ENCODE peak calls at places on chromosomes 4 and X, in nine cellular contexts. G is suprapubic skin, X is K562, D is ovary, T is A549, H is upper lobe of left lung, L is transverse colon, B is GM12878, I is sigmoid colon. K is an unnamed sample.
A peak's percentile ranks its signal among the peaks of the same experiment; 100 is the strongest.

GRCh38 chr4:98318521-98318920 is 57.3 kb downstream of the RAP1GDS1 start:
- DNase-seq in G (no peak), X (no peak), D (no peak), T (no peak), H (no peak), L (no peak), B (no peak), I (no peak), K (no peak)

GRCh38 chr4:141797966-141798365 is 161.6 kb downstream of the IL15 start:
- DNase-seq in G (no peak), X (no peak), D (no peak), T (no peak), H (no peak), L (no peak), B (no peak), I (no peak), K (no peak)

GRCh38 chrX:70508296-70508911 is 63.8 kb downstream of the DLG3 start:
- DNase-seq in G (no peak), X (no peak), D (no peak), T (no peak), H (no peak), L (no peak), B (no peak), I (no peak), K (no peak)

GRCh38 chr4:144831971-144832370 is 186.0 kb downstream of the HHIP start:
- DNase-seq in G (no peak), X (no peak), D (no peak), T (no peak), H (no peak), L (no peak), B (no peak), I (no peak), K (no peak)

GRCh38 chr4:98518555-98519267 is 139.7 kb downstream of the TSPAN5 start:
- DNase-seq in G (no peak), X (no peak), D (no peak), T (no peak), H (no peak), L (no peak), B (peak; percentile 19), I (no peak), K (no peak)

GRCh38 chrX:36434521-36434920 is 515.0 kb downstream of the CFAP47 start:
- DNase-seq in G (no peak), X (no peak), D (no peak), T (no peak), H (no peak), L (no peak), B (no peak), I (no peak), K (no peak)

GRCh38 chr4:71602271-71602890 is 181.5 kb downstream of the GC start:
- DNase-seq in G (no peak), X (no peak), D (no peak), T (no peak), H (no peak), L (no peak), B (no peak), I (no peak), K (no peak)

GRCh38 chrX:148268646-148269045 is 231.8 kb upstream of the AFF2 start:
- DNase-seq in G (no peak), X (no peak), D (no peak), T (no peak), H (no peak), L (no peak), B (no peak), I (no peak), K (no peak)

GRCh38 chr4:134544303-134544761 is 342.7 kb upstream of the PABPC4L start:
- DNase-seq in G (no peak), X (no peak), D (no peak), T (peak; percentile 1), H (no peak), L (peak; percentile 11), B (no peak), I (peak; percentile 74), K (no peak)

GRCh38 chr4:112245383-112245782 is 13.8 kb downstream of the AP1AR start:
- DNase-seq in G (no peak), X (no peak), D (no peak), T (no peak), H (no peak), L (no peak), B (no peak), I (no peak), K (no peak)

GRCh38 chrX:9997524-9997923 is 30.4 kb downstream of the CLDN34 start:
- DNase-seq in G (no peak), X (no peak), D (no peak), T (no peak), H (no peak), L (no peak), B (peak; percentile 44), I (no peak), K (no peak)

GRCh38 chrX:21985332-21985777 is 44.8 kb downstream of the SMS start:
- DNase-seq in G (peak; percentile 68), X (peak; percentile 75), D (peak; percentile 69), T (peak; percentile 76), H (no peak), L (peak; percentile 76), B (peak; percentile 67), I (peak; percentile 74), K (peak; percentile 76)

GRCh38 chr4:8393593-8394038 is 46.9 kb downstream of the ACOX3 start:
- DNase-seq in G (no peak), X (no peak), D (peak; percentile 84), T (peak; percentile 56), H (no peak), L (peak; percentile 53), B (no peak), I (peak; percentile 91), K (peak; percentile 42)

GRCh38 chr4:145736241-145736831 is 56.4 kb downstream of the C4orf51 start:
- DNase-seq in G (no peak), X (no peak), D (peak; percentile 30), T (peak; percentile 22), H (peak; percentile 28), L (peak; percentile 21), B (no peak), I (peak; percentile 87), K (peak; percentile 45)

GRCh38 chr4:17550549-17550948 is 26.4 kb upstream of the LAP3 start:
- DNase-seq in G (no peak), X (no peak), D (no peak), T (no peak), H (no peak), L (no peak), B (no peak), I (no peak), K (no peak)

GRCh38 chr4:39637572-39638357 is 900 bp downstream of the SMIM14 start:
- DNase-seq in G (no peak), X (peak; percentile 22), D (peak; percentile 63), T (peak; percentile 48), H (peak; percentile 64), L (peak; percentile 65), B (no peak), I (peak; percentile 83), K (peak; percentile 48)

GRCh38 chr4:97239699-97239997 is 903.6 kb downstream of the STPG2 start:
- DNase-seq in G (no peak), X (no peak), D (no peak), T (no peak), H (no peak), L (no peak), B (no peak), I (no peak), K (no peak)

GRCh38 chrX:8783100-8784098 is 17.8 kb downstream of the FAM9A start:
- DNase-seq in G (no peak), X (peak; percentile 24), D (no peak), T (peak; percentile 55), H (peak; percentile 53), L (no peak), B (no peak), I (no peak), K (no peak)

GRCh38 chrX:15947648-15948317 is 93.2 kb upstream of the AP1S2 start:
- DNase-seq in G (no peak), X (peak; percentile 6), D (no peak), T (peak; percentile 11), H (no peak), L (no peak), B (no peak), I (no peak), K (no peak)

GRCh38 chrX:11129546-11129945 is 18.4 kb downstream of the HCCS start:
- DNase-seq in G (no peak), X (no peak), D (no peak), T (no peak), H (no peak), L (no peak), B (no peak), I (no peak), K (no peak)

GRCh38 chr4:40916218-40916555 is 166.4 kb downstream of the NSUN7 start:
- DNase-seq in G (peak; percentile 68), X (no peak), D (no peak), T (no peak), H (no peak), L (no peak), B (no peak), I (no peak), K (no peak)

GRCh38 chrX:101411984-101412383 is 4.0 kb downstream of the HNRNPH2 start:
- DNase-seq in G (no peak), X (no peak), D (no peak), T (no peak), H (no peak), L (no peak), B (no peak), I (no peak), K (no peak)

GRCh38 chrX:152958047-152958446 is 35.9 kb downstream of the PNMA5 start:
- DNase-seq in G (no peak), X (no peak), D (no peak), T (no peak), H (no peak), L (no peak), B (no peak), I (no peak), K (no peak)
- TF ChIP-seq EP300 in G (no peak), X (no peak), D (no peak), T (no peak), H (no peak), L (no peak), B (no peak), I (no peak), K (no peak)

GRCh38 chrX:7263330-7263729 is 115.4 kb upstream of the PUDP start:
- DNase-seq in G (no peak), X (no peak), D (no peak), T (no peak), H (no peak), L (no peak), B (no peak), I (no peak), K (no peak)
- H3K4me1 ChIP-seq in G (no peaks in the 10 kb centered on the region), X (no peaks in the 10 kb centered on the region), D (no peaks in the 10 kb centered on the region), T (no peaks in the 10 kb centered on the region), H (no peaks in the 10 kb centered on the region), L (no peaks in the 10 kb centered on the region), B (peaks cover 18% of the 10 kb centered on the region), I (no peaks in the 10 kb centered on the region), K (no peaks in the 10 kb centered on the region)

GRCh38 chr4:84681488-84682274 is 98.8 kb downstream of the CDS1 start:
- DNase-seq in G (no peak), X (no peak), D (no peak), T (no peak), H (no peak), L (peak; percentile 37), B (no peak), I (no peak), K (no peak)
- TF ChIP-seq CTCF in G (no peak), X (no peak), D (no peak), T (no peak), H (no peak), L (no peak), B (no peak), I (no peak), K (no peak)

GRCh38 chr4:69523385-69524132 is 27.9 kb upstream of the UGT2B4 start:
- DNase-seq in G (no peak), X (no peak), D (no peak), T (no peak), H (no peak), L (no peak), B (no peak), I (no peak), K (no peak)
- TF ChIP-seq EP300 in G (no peak), X (no peak), D (no peak), T (no peak), H (no peak), L (no peak), B (no peak), I (no peak), K (no peak)